ENCODE peak calls at places on chromosome 1, in four cellular contexts. Z, Q, V and F are unnamed samples.

GRCh38 chr1:21626921-21627339 is 42.2 kb downstream of the RAP1GAP start:
- DNase-seq in Z (no peak), V (no peak), Q (no peak), F (no peak)

GRCh38 chr1:32454726-32455125 is 10.1 kb upstream of the ZBTB8B start:
- DNase-seq in Z (no peak), V (no peak), Q (no peak), F (no peak)

GRCh38 chr1:205335692-205336091 is 14.1 kb upstream of the NUAK2 start:
- DNase-seq in Q (peak), Z (no peak), V (no peak), F (no peak)

GRCh38 chr1:204319027-204319426 is 40.7 kb downstream of the PLEKHA6 start:
- DNase-seq in Q (no peak), Z (no peak), V (no peak), F (no peak)

GRCh38 chr1:40973912-40974311 is 5.6 kb upstream of the CTPS1 start:
- DNase-seq in Q (no peak), V (no peak), Z (no peak), F (no peak)

GRCh38 chr1:53341961-53342707 is 14.3 kb upstream of the LRP8 start:
- DNase-seq in Z (no peak), Q (no peak), V (no peak), F (no peak)

GRCh38 chr1:181445436-181445835 is 37.9 kb upstream of the CACNA1E start:
- DNase-seq in Z (no peak), Q (no peak), V (no peak), F (no peak)

GRCh38 chr1:20405893-20406604 is 80.0 kb downstream of the CAMK2N1 start:
- DNase-seq in V (peak), Z (no peak), Q (no peak), F (peak)

GRCh38 chr1:240111558-240111957 is 19.9 kb downstream of the FMN2 start:
- DNase-seq in Z (no peak), V (no peak), Q (no peak), F (no peak)

GRCh38 chr1:201944639-201945038 is 1.7 kb downstream of the LMOD1 start:
- DNase-seq in Q (no peak), V (no peak), Z (no peak), F (no peak)

GRCh38 chr1:201945863-201946223 is 505 bp downstream of the LMOD1 start:
- DNase-seq in Q (no peak), Z (no peak), V (no peak), F (no peak)

GRCh38 chr1:201946224-201946908 is at the start of gene LMOD1:
- DNase-seq in Z (peak), Q (peak), V (peak), F (peak)

GRCh38 chr1:201944002-201944401 is 2.3 kb downstream of the LMOD1 start:
- DNase-seq in Z (no peak), V (no peak), Q (no peak), F (no peak)

GRCh38 chr1:201945157-201945556 is 1.2 kb downstream of the LMOD1 start:
- DNase-seq in Q (no peak), Z (no peak), V (no peak), F (no peak)
- TF ChIP-seq CTCF in Q (peak), Z (peak), V (peak), F (peak)

GRCh38 chr1:30777906-30778155 is 20.3 kb upstream of the LAPTM5 start:
- DNase-seq in Z (no peak), V (no peak), Q (no peak), F (no peak)
- TF ChIP-seq CTCF in Z (peak), V (peak), Q (no peak), F (no peak)

GRCh38 chr1:118304722-118305344 is 119.8 kb upstream of the SPAG17 start:
- DNase-seq in Z (no peak), Q (no peak), V (peak), F (peak)
- TF ChIP-seq CTCF in Z (peak), Q (no peak), V (peak), F (peak)

DNA sequence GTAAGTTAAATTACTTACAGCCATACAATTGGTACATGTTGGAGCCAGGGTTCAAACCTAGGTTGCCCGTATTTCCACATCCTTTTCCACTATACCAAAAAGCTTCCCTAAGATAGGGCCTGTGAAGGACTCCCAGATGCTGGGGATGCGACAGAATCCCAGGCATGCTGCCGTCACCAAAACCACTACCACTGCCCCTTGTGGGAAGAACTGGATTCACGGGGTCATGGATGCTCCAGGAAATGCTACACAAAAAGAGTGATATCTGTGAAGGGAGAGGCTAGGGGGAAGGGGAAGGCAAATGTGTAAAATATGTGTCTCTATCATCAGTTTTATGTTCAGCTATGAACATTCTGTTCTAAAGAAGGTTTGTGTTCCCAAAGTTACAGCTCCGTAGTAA is 133.9 kb upstream of the IVNS1ABP start:
- DNase-seq in Q (no peak), V (no peak), Z (no peak), F (no peak)
- TF ChIP-seq CTCF in Q (no peak), V (no peak), Z (no peak), F (no peak)

GRCh38 chr1:242842094-242842493 is 317.6 kb upstream of the PLD5 start:
- DNase-seq in V (no peak), Q (no peak), Z (no peak), F (no peak)
- TF ChIP-seq CTCF in V (no peak), Q (no peak), Z (no peak), F (no peak)

DNA sequence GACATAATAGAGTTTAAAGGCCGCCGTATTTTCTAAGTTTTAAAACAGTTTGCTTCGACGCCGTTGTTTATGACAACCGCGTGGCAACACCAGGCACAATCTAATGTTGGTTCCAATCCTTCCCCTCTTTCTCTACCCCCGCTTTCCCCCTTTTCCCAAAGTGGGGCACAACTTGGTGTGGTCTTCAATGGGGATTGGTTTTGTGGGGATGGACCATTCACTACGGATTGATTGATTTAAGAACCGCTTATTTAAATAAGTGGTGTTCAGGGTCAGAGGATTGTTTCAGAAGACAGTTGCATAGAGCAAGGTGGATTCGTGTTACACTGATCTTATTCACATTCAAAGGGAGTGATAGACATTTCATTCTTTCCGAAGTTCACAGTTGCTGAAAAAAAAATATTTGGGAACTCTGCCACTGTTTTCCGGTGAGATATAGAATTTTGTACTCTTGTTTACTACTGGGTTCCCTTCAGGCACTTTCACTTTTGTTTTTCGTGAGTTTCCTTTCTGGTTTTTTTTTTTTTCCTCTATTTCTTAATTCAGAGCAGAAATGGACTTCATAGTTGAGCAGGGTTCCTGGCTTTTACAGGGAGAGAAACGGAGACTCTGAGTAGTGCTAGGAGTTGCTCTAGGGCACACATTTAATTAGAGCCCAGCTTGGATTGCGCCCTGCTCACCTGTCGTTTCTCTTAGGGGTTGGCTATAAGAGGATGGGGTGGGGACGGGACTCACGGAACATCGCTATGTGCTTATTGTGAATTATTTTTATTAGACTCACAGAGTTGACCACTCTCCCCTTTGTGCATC is 79.6 kb upstream of the AK4 start:
- DNase-seq in Z (no peak), V (no peak), Q (no peak), F (no peak)
- TF ChIP-seq CTCF in Z (no peak), V (no peak), Q (no peak), F (no peak)

GRCh38 chr1:1573843-1574720 is 581 bp downstream of the SSU72 start:
- DNase-seq in V (peak), Q (no peak), Z (no peak), F (no peak)
- TF ChIP-seq CTCF in V (peak), Q (no peak), Z (peak), F (peak)

DNA sequence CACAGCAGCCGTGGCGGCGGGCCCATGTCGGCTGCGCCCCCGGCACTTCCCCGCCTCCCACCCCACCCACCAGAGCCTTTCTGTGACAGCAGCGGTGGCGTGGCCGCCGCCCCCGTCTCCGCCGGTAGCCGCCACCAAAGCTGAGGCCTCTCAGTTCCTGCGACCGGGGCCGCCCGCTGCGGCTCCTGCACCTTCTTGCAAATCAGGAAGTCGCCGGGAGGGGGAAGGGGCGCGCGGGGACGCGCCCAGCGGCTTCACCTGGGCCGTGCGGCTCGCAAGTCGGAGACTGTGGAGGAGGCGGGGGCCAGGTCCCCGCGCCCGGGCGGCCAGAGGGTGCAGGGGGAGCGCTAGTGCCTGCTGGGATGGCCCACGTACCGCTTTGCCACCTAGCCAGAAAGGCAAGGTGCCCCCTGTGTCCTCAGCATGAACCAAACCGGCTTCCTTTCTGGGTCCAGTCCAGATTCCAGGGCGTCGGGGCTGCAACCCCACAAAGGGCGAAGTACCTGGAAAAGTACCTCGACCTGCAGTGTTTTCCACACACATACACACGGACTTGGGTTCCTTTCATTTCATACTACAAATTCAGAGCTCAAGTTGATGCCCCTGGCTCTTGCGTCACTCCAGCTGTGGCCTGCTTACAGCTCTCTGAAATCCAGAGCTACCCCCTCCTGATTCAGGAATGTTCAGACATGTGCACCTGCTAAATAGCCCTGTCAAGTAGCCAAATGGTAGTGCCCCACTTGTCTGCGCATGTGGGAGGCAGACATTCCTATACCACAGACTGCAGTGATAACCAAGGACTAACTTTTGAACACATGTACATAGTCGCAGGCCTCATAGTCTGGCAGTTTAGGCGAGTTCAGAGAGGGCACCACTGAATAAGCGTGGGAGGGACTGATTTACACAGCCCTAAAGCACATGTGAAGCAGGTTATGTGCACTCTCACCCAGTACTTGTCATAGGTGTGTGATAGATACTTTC is at the start of gene DENND1B:
- DNase-seq in V (peak), Z (no peak), Q (peak), F (no peak)
- TF ChIP-seq CTCF in V (no peak), Z (no peak), Q (peak), F (no peak)

GRCh38 chr1:30106125-30106524 is 617.3 kb downstream of the MATN1 start:
- DNase-seq in Q (no peak), Z (no peak), V (no peak), F (no peak)
- TF ChIP-seq CTCF in Q (peak), Z (peak), V (peak), F (peak)

GRCh38 chr1:3320246-3321152 is 134.0 kb upstream of the ARHGEF16 start:
- DNase-seq in Q (no peak), Z (no peak), V (no peak), F (no peak)
- TF ChIP-seq CTCF in Q (no peak), Z (no peak), V (no peak), F (no peak)